ENCODE peak calls at places on chromosomes 6 and 20, in nine cellular contexts. L, B, H, G, W, Z, C, J and M are unnamed samples.

GRCh38 chr6:28282923-28283322 is 1.6 kb downstream of the PGBD1 start:
- DNase-seq in J (no peak), B (no peak), C (no peak), H (no peak), W (no peak), Z (no peak), G (no peak), L (no peak), M (no peak)

GRCh38 chr20:31673943-31674463 is 36.3 kb downstream of the COX4I2 start:
- DNase-seq in L (no peak), J (no peak), C (no peak), B (no peak), W (no peak), Z (no peak), G (no peak), H (no peak), M (no peak)

GRCh38 chr20:6562111-6562510 is 205.4 kb upstream of the BMP2 start:
- DNase-seq in Z (no peak), L (no peak), J (no peak), G (no peak), H (peak; percentile 21), W (no peak), B (no peak), C (peak; percentile 15), M (no peak)

GRCh38 chr20:5668529-5668868 is 81.7 kb upstream of the SHLD1 start:
- DNase-seq in C (no peak), L (no peak), H (no peak), Z (no peak), B (no peak), W (no peak), J (peak; percentile 66), G (peak; percentile 59), M (no peak)

GRCh38 chr6:79874531-79875132 is 72.7 kb downstream of the ELOVL4 start:
- DNase-seq in Z (no peak), C (no peak), H (no peak), G (no peak), J (no peak), B (no peak), L (no peak), W (no peak), M (no peak)

GRCh38 chr6:89410231-89411018 is 1.6 kb downstream of the RRAGD start:
- DNase-seq in C (no peak), J (no peak), W (no peak), H (no peak), G (no peak), B (no peak), L (no peak), Z (no peak), M (no peak)

GRCh38 chr20:39986231-39986904 is 702.7 kb downstream of the MAFB start:
- DNase-seq in Z (no peak), G (peak; percentile 56), J (peak; percentile 64), H (peak; percentile 67), W (peak; percentile 35), C (no peak), L (peak; percentile 70), B (peak; percentile 57), M (no peak)

GRCh38 chr6:47478233-47479155 is 905 bp downstream of the CD2AP start:
- DNase-seq in J (no peak), G (no peak), W (no peak), B (no peak), L (no peak), C (no peak), H (peak; percentile 38), Z (no peak), M (no peak)

GRCh38 chr6:10449751-10450150 is 34.9 kb upstream of the TFAP2A start:
- DNase-seq in G (no peak), L (no peak), B (no peak), H (no peak), C (no peak), J (no peak), Z (no peak), W (no peak), M (no peak)

GRCh38 chr20:35616465-35617396 is 1.1 kb downstream of the SPAG4 start:
- DNase-seq in J (peak; percentile 95), B (peak; percentile 98), C (peak; percentile 99), W (peak; percentile 95), L (peak; percentile 93), G (peak; percentile 93), Z (peak; percentile 29), H (peak; percentile 84), M (peak; percentile 73)

GRCh38 chr6:152897807-152898399 is 84.9 kb downstream of the FBXO5 start:
- DNase-seq in B (peak; percentile 43), J (peak; percentile 76), W (peak; percentile 64), C (peak; percentile 51), G (peak; percentile 60), L (peak; percentile 77), Z (peak; percentile 51), H (peak; percentile 70), M (peak; percentile 58)

GRCh38 chr6:125749864-125750691 is 646 bp downstream of the HEY2 start:
- DNase-seq in C (no peak), G (no peak), B (peak; percentile 48), H (no peak), J (no peak), Z (no peak), W (peak; percentile 16), L (no peak), M (no peak)

GRCh38 chr20:49990310-49990720 is 7.5 kb downstream of the SNAI1 start:
- DNase-seq in G (no peak), Z (no peak), B (no peak), H (no peak), L (no peak), C (no peak), W (no peak), J (no peak), M (no peak)

GRCh38 chr20:47178277-47178676 is 178.2 kb downstream of the ZMYND8 start:
- DNase-seq in C (no peak), J (no peak), B (no peak), G (no peak), H (no peak), Z (no peak), L (no peak), W (no peak), M (no peak)

GRCh38 chr6:82015043-82015442 is 232.5 kb downstream of the IBTK start:
- DNase-seq in J (no peak), L (no peak), C (no peak), H (no peak), B (no peak), Z (no peak), W (no peak), G (no peak), M (no peak)

GRCh38 chr6:147506704-147507114 is 1.8 kb upstream of the SAMD5 start:
- DNase-seq in J (peak; percentile 87), C (no peak), B (peak; percentile 75), Z (no peak), L (peak; percentile 63), H (peak; percentile 82), G (peak; percentile 71), W (peak; percentile 60), M (peak; percentile 71)

GRCh38 chr20:61683721-61684120 is 382.0 kb downstream of the TAF4 start:
- DNase-seq in H (no peak), B (no peak), Z (no peak), C (no peak), W (no peak), J (no peak), L (no peak), G (no peak), M (no peak)

GRCh38 chr20:61953789-61954125 is 111.9 kb downstream of the TAF4 start:
- DNase-seq in L (no peak), G (no peak), Z (no peak), C (no peak), H (no peak), J (no peak), W (peak; percentile 4), B (peak; percentile 3), M (peak; percentile 40)

GRCh38 chr6:160221423-160221822 is 37.2 kb downstream of the SLC22A2 start:
- DNase-seq in G (no peak), J (no peak), Z (no peak), B (no peak), H (peak; percentile 51), C (no peak), W (no peak), L (no peak), M (no peak)
- TF ChIP-seq CTCF in G (peak; percentile 8), J (peak; percentile 22), Z (no peak), B (no peak), H (peak; percentile 43), C (no peak), W (peak; percentile 40), L (no peak), M (no peak)

GRCh38 chr6:157760137-157760536 is 62.9 kb upstream of the SNX9 start:
- DNase-seq in G (no peak), B (no peak), Z (no peak), J (no peak), L (no peak), W (no peak), H (no peak), C (no peak), M (no peak)
- H3K27ac ChIP-seq in G (no peak overlapping the region), B (no peak overlapping the region), Z (no peak overlapping the region), J (no peak overlapping the region), L (no peak overlapping the region), W (no peak overlapping the region), H (peak overlapping the region; percentile 38), C (peak overlapping the region; percentile 94), M (no peak overlapping the region)

DNA sequence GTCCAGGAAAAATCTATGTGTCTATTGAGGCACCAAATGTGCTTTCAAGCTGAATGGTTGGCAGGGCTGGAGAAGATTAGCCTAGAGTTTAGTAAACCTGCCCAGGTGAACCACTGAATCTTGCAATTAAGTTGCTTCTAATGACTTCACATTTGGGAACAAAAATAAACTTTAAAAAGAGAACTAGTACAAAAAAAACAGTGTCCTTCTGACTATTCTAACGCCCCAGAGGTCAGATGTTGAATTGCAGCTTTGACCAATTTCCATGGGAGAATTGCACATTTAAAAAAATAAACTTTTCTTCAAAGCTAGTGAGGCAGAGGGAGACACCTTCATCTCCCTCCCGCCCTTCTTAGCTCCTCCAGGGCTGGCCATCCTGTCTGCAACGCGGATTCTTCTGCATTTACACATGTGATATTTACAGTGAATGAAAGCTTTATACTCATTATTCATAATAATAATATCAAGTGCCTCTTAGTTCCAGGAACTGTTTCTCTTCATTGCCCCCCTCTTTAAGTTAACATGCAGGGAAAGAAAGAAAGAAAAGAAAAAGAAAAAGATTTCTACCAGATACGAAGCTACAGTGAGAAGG is 270.2 kb downstream of the SMOC2 start:
- DNase-seq in Z (no peak), H (peak; percentile 20), J (no peak), B (no peak), G (no peak), L (no peak), W (no peak), C (no peak), M (no peak)
- TF ChIP-seq CTCF in Z (no peak), H (peak; percentile 46), J (peak; percentile 46), B (peak; percentile 46), G (peak; percentile 42), L (peak; percentile 24), W (peak; percentile 32), C (peak; percentile 73), M (peak; percentile 28)

DNA sequence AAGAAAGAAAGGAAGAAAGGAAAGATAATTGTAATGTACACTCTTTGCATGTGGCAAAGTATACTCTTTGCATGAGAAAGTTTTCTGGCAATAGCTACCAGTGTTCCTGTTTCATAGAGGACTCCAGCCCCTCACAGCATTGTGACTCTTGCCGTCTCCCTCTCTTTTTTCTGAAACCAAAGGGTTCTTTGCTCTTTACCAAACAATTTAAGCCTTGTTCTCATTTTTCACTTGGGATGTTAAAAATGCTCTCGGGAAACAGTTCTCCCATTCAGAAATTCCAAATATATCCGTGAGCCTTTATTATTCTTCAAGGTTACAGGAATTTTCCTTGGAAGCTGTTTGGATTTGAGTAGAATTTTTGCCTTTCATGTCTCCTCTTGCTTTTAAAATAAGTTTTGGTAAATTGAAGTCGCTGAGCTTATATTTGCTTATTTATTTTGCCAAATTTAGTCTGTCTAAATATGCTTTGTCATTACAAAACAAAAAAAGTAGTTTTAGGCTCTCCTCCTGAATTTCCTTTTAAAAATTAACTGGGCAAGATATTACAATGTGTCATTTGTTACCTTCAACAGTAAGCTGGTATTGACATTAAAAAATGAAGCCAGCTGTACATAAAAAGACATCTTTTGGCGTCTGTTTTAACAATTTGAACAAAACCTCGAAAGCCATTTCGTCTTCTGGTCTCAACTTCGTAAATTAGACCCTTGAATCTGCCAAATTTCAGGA is 103.8 kb upstream of the ARMC2 start:
- DNase-seq in G (no peak), Z (no peak), C (no peak), W (no peak), H (no peak), B (no peak), J (no peak), L (no peak), M (no peak)
- H3K27ac ChIP-seq in G (no peak overlapping the region), Z (no peak overlapping the region), C (no peak overlapping the region), W (peak overlapping the region; percentile 67), H (no peak overlapping the region), B (peak overlapping the region; percentile 1), J (no peak overlapping the region), L (no peak overlapping the region), M (peak overlapping the region; percentile 8)